ENCODE peak calls at places on chromosomes 5 and 9, in four cellular contexts. O, U, I and P are unnamed samples.

GRCh38 chr5:150158170-150158949 is 2.7 kb upstream of the PDGFRB start:
- DNase-seq in I (no peak), O (peak; percentile 70), U (no peak), P (peak; percentile 71)

GRCh38 chr5:149007174-149007573 is 55.7 kb downstream of the SH3TC2 start:
- DNase-seq in I (no peak), O (peak; percentile 52), U (no peak), P (peak; percentile 64)

GRCh38 chr5:152560508-152561137 is 155.5 kb upstream of the NMUR2 start:
- DNase-seq in O (peak; percentile 69), U (peak; percentile 46), I (no peak), P (peak; percentile 50)

GRCh38 chr5:143434261-143435206 is 31.0 kb upstream of the NR3C1 start:
- DNase-seq in U (no peak), I (no peak), O (no peak), P (no peak)

GRCh38 chr5:156815988-156816599 is 34.0 kb upstream of the PPP1R2B start:
- DNase-seq in I (no peak), O (peak; percentile 35), U (peak; percentile 17), P (peak; percentile 6)

GRCh38 chr5:134436523-134437339 is 25.1 kb upstream of the CDKN2AIPNL start:
- DNase-seq in I (peak; percentile 77), O (peak; percentile 77), U (peak; percentile 86), P (peak; percentile 77)

GRCh38 chr9:134048582-134048968 is 19.3 kb downstream of the BRD3 start:
- DNase-seq in I (no peak), U (no peak), O (no peak), P (no peak)

GRCh38 chr5:19266791-19267190 is 721.2 kb downstream of the CDH18 start:
- DNase-seq in I (no peak), O (no peak), U (no peak), P (no peak)

GRCh38 chr5:35004200-35004599 is 43.5 kb downstream of the AGXT2 start:
- DNase-seq in O (no peak), I (no peak), U (no peak), P (no peak)

GRCh38 chr9:33737811-33738606 is 57.4 kb upstream of the PRSS3 start:
- DNase-seq in I (peak; percentile 17), U (peak; percentile 59), O (peak; percentile 81), P (peak; percentile 62)

GRCh38 chr9:88530051-88530450 is 4.9 kb upstream of the NXNL2 start:
- DNase-seq in I (no peak), U (no peak), O (peak; percentile 46), P (peak; percentile 62)

GRCh38 chr5:10233505-10233904 is 16.2 kb downstream of the ATPSCKMT start:
- DNase-seq in O (peak; percentile 86), I (peak; percentile 43), U (no peak), P (peak; percentile 82)

GRCh38 chr9:18689881-18690280 is 215.9 kb downstream of the ADAMTSL1 start:
- DNase-seq in I (no peak), O (no peak), U (no peak), P (no peak)

GRCh38 chr9:4174781-4175180 is 125.1 kb downstream of the GLIS3 start:
- DNase-seq in I (no peak), O (no peak), U (no peak), P (no peak)

GRCh38 chr9:127505396-127506116 is 54.2 kb downstream of the LRSAM1 start:
- DNase-seq in I (no peak), O (peak; percentile 55), U (no peak), P (peak; percentile 40)

GRCh38 chr5:59525957-59526356 is 367.6 kb downstream of the PDE4D start:
- DNase-seq in U (no peak), I (no peak), O (peak; percentile 33), P (peak; percentile 54)

GRCh38 chr9:72592501-72593403 is 71.3 kb downstream of the TMC1 start:
- DNase-seq in I (peak; percentile 62), U (no peak), O (peak; percentile 84), P (peak; percentile 78)

GRCh38 chr9:8555767-8556500 is 756.4 kb upstream of the DMAC1 start:
- DNase-seq in U (no peak), I (no peak), O (peak; percentile 16), P (peak; percentile 79)

GRCh38 chr9:4734150-4734549 is 6.9 kb downstream of the AK3 start:
- DNase-seq in I (no peak), O (no peak), U (no peak), P (no peak)

GRCh38 chr9:137947012-137947411 is 69.4 kb downstream of the CACNA1B start:
- DNase-seq in O (no peak), I (no peak), U (no peak), P (no peak)

GRCh38 chr9:127629468-127630081 is 17.5 kb downstream of the STXBP1 start:
- DNase-seq in U (no peak), O (no peak), I (no peak), P (no peak)

GRCh38 chr5:1864896-1865440 is 17.8 kb downstream of the IRX4 start:
- DNase-seq in I (no peak), O (no peak), U (peak; percentile 36), P (no peak)

GRCh38 chr5:80128129-80128528 is 93.0 kb downstream of the THBS4 start:
- DNase-seq in I (no peak), U (no peak), O (peak; percentile 33), P (peak; percentile 73)

GRCh38 chr5:176337913-176338312 is 23.7 kb downstream of the KIAA1191 start:
- DNase-seq in I (no peak), O (peak; percentile 13), U (no peak), P (peak; percentile 24)

GRCh38 chr5:43006411-43007202 is 33.5 kb downstream of the ANXA2R start:
- DNase-seq in O (peak; percentile 77), U (no peak), I (no peak), P (no peak)

GRCh38 chr5:176822426-176823075 is 12.2 kb downstream of the UNC5A start:
- DNase-seq in O (no peak), U (no peak), I (no peak), P (no peak)

GRCh38 chr9:133597316-133597957 is 11.8 kb downstream of the FAM163B start:
- DNase-seq in O (peak; percentile 32), U (no peak), I (no peak), P (no peak)

GRCh38 chr9:109863961-109864360 is 84.0 kb downstream of the PALM2AKAP2 start:
- DNase-seq in O (no peak), I (no peak), U (peak; percentile 18), P (no peak)

DNA sequence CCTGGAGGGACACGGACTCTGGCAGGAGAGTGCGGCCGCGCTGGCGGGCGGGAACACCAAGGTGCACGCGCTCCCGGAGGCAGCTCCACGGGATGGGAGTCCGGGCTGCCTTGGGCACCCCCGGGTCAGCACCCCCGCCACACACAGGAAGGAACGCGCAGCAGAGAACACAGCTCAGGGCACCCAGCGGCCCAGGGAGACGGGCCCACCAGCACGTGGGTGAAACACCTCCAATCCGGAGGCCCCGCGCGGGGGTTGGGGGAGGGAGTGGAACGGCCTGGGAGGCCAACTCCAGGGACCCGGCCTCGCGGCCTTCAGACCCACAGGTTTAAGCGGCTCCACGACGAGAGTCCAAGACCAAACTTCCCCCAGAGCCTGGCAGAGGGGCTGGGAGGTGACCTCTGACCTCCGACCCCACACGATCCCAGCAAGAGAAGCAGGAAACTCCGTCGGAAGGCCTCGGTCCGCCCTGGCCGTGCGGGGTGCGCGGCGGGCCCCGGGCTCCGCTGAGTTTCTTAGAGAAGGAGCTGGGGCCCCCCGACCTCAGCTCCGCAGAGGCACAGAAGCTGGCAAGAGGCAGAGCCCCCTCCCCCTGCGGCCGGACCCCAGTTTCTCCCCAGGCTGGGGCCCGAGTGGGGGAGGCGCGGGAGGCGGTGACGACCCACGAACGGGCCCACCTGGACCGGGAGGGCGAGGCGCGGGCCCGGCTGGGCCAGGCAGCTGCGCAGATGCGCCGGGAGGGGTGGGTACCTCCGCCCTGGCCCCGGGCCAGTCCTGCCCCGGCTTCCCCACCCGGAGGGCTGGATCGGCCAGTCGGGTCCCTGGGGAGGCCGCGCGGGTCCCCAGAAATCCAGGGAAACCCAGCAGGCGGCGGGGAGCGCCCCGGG is 851 bp downstream of the NACC2 start:
- DNase-seq in U (peak; percentile 74), O (peak; percentile 62), I (peak; percentile 41), P (peak; percentile 79)
- H3K4me3 ChIP-seq in U (peak overlapping the region; percentile 94), O (peak overlapping the region; percentile 69), I (peak overlapping the region; percentile 79), P (peak overlapping the region; percentile 60)

DNA sequence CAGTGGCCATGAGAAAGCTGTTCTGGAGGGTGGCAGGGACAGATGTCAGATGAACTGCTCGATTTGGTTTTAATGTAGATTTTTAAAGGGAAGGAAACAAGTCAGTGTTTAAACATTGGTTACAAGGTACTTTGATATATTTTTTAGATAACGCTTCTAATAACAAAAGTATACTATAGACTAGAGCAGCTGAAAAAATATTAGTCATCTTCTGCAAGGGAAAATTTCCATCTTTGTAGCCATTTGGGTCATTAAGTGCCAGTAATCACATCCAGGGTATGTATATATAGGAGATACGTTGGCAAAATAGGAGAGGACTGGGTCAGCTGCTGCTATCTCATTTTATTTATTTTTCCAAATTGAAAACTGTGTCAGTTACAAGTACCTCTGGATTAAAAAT is 69.0 kb downstream of the SV2C start:
- DNase-seq in U (no peak), O (no peak), I (no peak), P (no peak)
- TF ChIP-seq CTCF in U (no peak), O (no peak), I (no peak), P (no peak)

DNA sequence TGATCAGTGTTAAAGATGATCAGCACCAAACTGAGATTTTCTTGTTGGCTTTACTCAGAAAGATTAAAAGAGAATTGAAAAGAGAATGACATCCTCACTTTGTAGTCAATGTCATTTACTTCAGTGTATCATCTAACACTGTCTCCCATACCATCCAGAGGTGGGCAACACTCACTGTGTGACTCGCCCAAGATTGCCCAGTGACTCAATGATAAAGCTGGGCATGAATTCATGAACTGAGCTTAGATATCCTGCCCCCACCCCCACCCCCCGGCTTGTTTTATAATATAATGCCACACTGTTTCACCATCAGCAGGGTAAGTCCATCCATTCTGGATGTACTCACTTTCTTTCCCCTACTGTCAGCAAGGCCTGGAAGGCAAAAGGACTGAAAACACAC is 242.2 kb downstream of the FAM114A2 start:
- DNase-seq in U (no peak), I (no peak), O (no peak), P (no peak)
- H3K4me3 ChIP-seq in U (no peak overlapping the region), I (no peak overlapping the region), O (no peak overlapping the region), P (no peak overlapping the region)

GRCh38 chr9:123669355-123669754 is 260.6 kb downstream of the DENND1A start:
- DNase-seq in I (no peak), U (no peak), O (no peak), P (no peak)
- TF ChIP-seq CTCF in I (no peak), U (no peak), O (no peak), P (no peak)

GRCh38 chr9:113919422-113919821 is 43.3 kb downstream of the ZNF618 start:
- DNase-seq in U (no peak), I (peak; percentile 2), O (no peak), P (no peak)

GRCh38 chr9:113921366-113921765 is 45.3 kb downstream of the ZNF618 start:
- DNase-seq in U (no peak), O (no peak), I (no peak), P (no peak)

GRCh38 chr9:113919825-113920224 is 43.7 kb downstream of the ZNF618 start:
- DNase-seq in U (no peak), I (no peak), O (no peak), P (no peak)

GRCh38 chr9:113922160-113922559 is 46.1 kb downstream of the ZNF618 start:
- DNase-seq in U (no peak), I (peak; percentile 3), O (no peak), P (no peak)

GRCh38 chr9:113920872-113921271 is 44.8 kb downstream of the ZNF618 start:
- DNase-seq in I (no peak), O (no peak), U (no peak), P (no peak)
- H3K4me3 ChIP-seq in I (no peak overlapping the region), O (no peak overlapping the region), U (no peak overlapping the region), P (no peak overlapping the region)

DNA sequence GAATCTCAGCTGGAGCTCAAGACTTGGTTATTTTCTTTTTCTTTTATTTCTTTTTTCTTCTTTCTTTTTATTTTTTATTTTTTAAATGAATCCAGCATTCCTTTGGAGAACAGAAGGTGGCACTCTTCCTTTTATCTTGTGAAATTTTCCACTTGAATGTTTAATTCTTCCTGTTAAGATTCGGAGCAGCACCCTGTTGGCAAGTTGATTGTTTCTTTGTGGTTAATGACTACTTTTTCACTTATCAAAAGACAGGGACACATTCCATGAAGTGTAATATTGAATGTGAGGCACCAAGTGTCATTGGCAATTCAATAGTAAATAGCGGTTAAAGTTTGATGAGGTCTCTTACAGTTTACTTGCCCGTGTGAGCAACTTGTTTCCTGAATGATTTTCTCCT is 240.5 kb upstream of the CHD1 start:
- DNase-seq in O (peak; percentile 0), I (no peak), U (no peak), P (peak; percentile 1)
- TF ChIP-seq CTCF in O (no peak), I (no peak), U (no peak), P (no peak)